ENCODE peak calls at places on chromosomes 16 and 17, in seven cellular contexts. O is HCT116, G is H1, L is HepG2, N is GM12878, H is K562, U is Panc1. Q is an unnamed sample.

GRCh38 chr17:69874220-69874670 is 200.8 kb upstream of the KCNJ16 start:
- DNase-seq in O (no peak), G (no peak), L (no peak), N (no peak), H (peak; percentile 34), U (no peak), Q (no peak)

GRCh38 chr17:6279659-6280058 is 155.3 kb downstream of the AIPL1 start:
- DNase-seq in O (peak; percentile 56), G (peak; percentile 74), L (peak; percentile 38), N (no peak), H (peak; percentile 4), U (peak; percentile 25), Q (no peak)

GRCh38 chr17:37179893-37180292 is 195.9 kb upstream of the C17orf78 start:
- DNase-seq in O (peak; percentile 10), G (no peak), L (no peak), N (no peak), H (no peak), U (no peak), Q (no peak)

GRCh38 chr16:4935231-4935855 is 1.6 kb downstream of the PPL start:
- DNase-seq in O (no peak), G (no peak), L (no peak), N (no peak), H (no peak), U (no peak), Q (no peak)

GRCh38 chr17:62670202-62670821 is 42.8 kb downstream of the MRC2 start:
- DNase-seq in O (no peak), G (peak; percentile 72), L (peak; percentile 31), N (no peak), H (no peak), U (no peak), Q (peak; percentile 43)

GRCh38 chr17:6476061-6476833 is 32.0 kb downstream of the PIMREG start:
- DNase-seq in O (no peak), G (no peak), L (no peak), N (no peak), H (no peak), U (no peak), Q (no peak)

GRCh38 chr17:29714146-29714545 is 91.4 kb upstream of the CORO6 start:
- DNase-seq in O (no peak), G (no peak), L (no peak), N (no peak), H (no peak), U (no peak), Q (no peak)

GRCh38 chr16:20928774-20929411 is 28.3 kb downstream of the LYRM1 start:
- DNase-seq in O (no peak), G (no peak), L (no peak), N (no peak), H (no peak), U (no peak), Q (no peak)

GRCh38 chr17:72632026-72632684 is 460.3 kb downstream of the SLC39A11 start:
- DNase-seq in O (no peak), G (no peak), L (peak; percentile 98), N (no peak), H (no peak), U (no peak), Q (no peak)

GRCh38 chr17:70552230-70552981 is 383.1 kb downstream of the KCNJ2 start:
- DNase-seq in O (peak; percentile 29), G (no peak), L (peak; percentile 15), N (peak; percentile 13), H (peak; percentile 29), U (peak; percentile 15), Q (peak; percentile 72)

GRCh38 chr17:42018339-42018738 is 1.1 kb upstream of the DNAJC7 start:
- DNase-seq in O (no peak), G (no peak), L (peak; percentile 46), N (no peak), H (peak; percentile 79), U (no peak), Q (no peak)

DNA sequence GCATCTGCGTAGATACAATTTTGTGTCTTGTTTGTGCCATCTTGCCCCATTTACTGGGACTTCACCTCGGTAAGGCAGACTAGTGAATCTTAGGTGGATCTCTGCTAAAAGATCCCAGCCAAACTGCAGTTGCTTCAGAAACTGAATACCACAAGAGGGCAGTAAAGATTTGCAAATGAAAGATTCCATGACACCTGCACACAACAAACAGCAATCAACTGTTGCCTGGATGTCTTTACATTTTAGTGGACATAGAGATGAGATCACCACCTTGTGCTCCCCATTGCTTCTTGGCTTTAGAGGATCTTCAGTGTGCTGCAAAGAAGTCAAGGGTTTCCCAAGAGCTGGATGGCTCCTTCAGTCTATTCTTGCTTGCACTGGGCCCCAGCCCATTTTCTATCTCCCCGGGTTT is 119.2 kb upstream of the CACNG5 start:
- DNase-seq in O (peak; percentile 64), G (no peak), L (peak; percentile 69), N (peak; percentile 53), H (peak; percentile 56), U (no peak), Q (peak; percentile 74)
- TF ChIP-seq SIN3A in O (no peak), G (no peak), L (no peak), N (no peak), H (no peak), U (no peak), Q (no peak)

GRCh38 chr17:81253358-81254131 is 14.4 kb downstream of the NDUFAF8 start:
- DNase-seq in O (no peak), G (peak; percentile 74), L (no peak), N (no peak), H (peak; percentile 66), U (peak; percentile 15), Q (peak; percentile 92)
- TF ChIP-seq SIN3A in O (no peak), G (peak; percentile 22), L (no peak), N (no peak), H (no peak), U (no peak), Q (no peak)

GRCh38 chr16:26505501-26505900 is 561.2 kb upstream of the C16orf82 start:
- DNase-seq in O (no peak), G (peak; percentile 36), L (no peak), N (no peak), H (no peak), U (no peak), Q (no peak)

GRCh38 chr16:26511463-26511862 is 555.3 kb upstream of the C16orf82 start:
- DNase-seq in O (no peak), G (no peak), L (no peak), N (no peak), H (no peak), U (no peak), Q (no peak)

GRCh38 chr16:26510924-26511323 is 555.8 kb upstream of the C16orf82 start:
- DNase-seq in O (no peak), G (no peak), L (no peak), N (no peak), H (no peak), U (no peak), Q (no peak)
- TF ChIP-seq SIN3A in O (no peak), G (no peak), L (no peak), N (no peak), H (no peak), U (no peak), Q (no peak)

GRCh38 chr16:615122-615521 is 15.7 kb upstream of the WFIKKN1 start:
- DNase-seq in O (no peak), G (no peak), L (no peak), N (no peak), H (no peak), U (no peak), Q (no peak)
- TF ChIP-seq SIN3A in O (no peak), G (no peak), L (no peak), N (no peak), H (no peak), U (no peak), Q (no peak)

DNA sequence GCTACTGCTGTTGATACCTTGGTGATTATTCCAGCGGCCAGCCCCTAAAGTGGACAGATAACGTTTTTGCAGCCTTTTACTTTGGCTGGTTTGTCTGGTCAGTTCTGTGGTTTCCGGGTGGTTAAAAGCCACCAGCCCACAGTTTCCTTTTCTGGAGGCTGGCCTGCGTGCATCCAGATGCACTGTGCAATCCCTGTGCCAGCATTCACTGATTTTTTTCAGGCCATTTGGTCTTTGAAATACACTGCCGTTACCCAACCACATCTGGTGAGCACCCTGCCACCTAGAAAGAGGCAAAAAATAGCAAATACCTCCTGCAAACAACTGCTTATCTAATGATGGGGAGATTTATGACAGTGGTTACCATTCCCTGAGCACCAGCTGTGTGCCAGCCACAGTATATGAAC is 797 bp downstream of the NUDT7 start:
- DNase-seq in O (no peak), G (no peak), L (no peak), N (no peak), H (peak; percentile 59), U (no peak), Q (peak; percentile 58)
- TF ChIP-seq SIN3A in O (no peak), G (no peak), L (no peak), N (no peak), H (no peak), U (no peak), Q (no peak)

DNA sequence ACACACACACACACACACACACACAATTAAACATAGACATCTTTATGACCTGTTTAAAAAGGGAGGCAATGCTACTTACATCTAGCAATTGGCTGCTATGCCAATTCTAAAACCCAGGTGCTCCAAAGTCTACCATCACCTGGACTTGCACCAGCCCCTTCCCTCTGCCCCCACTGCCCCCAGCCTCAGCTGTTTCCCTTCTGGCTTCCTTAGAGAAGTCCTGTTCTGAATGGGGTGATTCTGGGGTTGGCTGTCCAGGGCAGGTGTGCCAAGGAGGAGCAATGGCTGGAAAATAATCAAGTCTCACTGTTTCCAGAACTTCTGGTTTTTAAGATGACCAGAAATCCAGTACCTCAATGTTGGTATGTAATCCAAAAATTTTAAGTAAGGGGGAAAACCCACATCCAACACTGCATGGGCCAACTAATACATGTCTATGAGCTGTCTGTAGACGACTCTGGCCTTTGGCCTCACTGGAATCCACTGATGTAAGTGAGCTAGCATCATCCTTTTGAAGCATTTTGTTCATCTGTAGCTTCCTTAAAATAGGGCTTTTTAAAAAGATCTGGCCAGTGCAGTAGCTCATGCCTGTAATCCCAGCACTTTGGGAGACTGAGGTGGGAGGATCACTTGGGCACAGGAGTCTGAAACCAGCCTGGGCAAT is 2.1 kb downstream of the IFT20 start:
- DNase-seq in O (no peak), G (no peak), L (no peak), N (no peak), H (no peak), U (no peak), Q (no peak)
- TF ChIP-seq SIN3A in O (no peak), G (no peak), L (no peak), N (no peak), H (no peak), U (no peak), Q (no peak)

DNA sequence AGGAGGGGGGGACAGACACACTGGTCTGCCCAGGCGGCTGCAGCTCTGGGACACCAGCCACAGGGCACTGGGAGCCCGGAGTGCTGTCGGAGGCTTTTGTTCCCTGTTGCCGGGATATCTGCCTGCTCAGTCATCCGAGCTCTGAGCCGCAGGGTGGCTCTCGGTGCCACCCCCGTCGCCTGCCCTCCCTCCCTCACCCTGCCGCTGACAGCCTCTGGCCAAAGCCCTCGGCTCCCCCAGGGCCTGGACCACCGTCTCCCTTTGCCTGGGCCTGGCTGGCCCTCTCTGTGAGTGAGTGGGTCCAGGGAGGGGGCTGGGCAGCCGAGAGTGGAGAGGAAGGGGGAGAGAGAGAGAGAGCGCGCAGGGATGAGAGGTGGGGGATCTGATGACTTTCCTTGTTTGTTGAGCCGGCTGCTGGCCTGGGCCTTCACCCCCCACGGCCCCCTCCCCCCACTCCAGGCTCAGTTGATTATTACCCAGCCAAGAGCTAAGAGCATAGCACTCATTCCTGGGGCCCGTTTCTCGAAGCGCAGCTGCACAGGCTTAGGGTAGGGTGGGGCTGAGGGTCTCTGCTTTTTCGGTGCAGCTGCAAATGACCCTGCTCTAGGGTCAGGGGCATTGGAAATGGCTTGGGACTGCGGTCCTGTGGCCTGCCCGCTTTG is 2.7 kb downstream of the FOXJ1 start:
- DNase-seq in O (no peak), G (peak; percentile 72), L (peak; percentile 93), N (no peak), H (no peak), U (no peak), Q (peak; percentile 56)
- TF ChIP-seq SIN3A in O (no peak), G (no peak), L (peak; percentile 49), N (no peak), H (no peak), U (no peak), Q (no peak)

GRCh38 chr17:40596261-40596919 is 31.1 kb upstream of the CCR7 start:
- DNase-seq in O (peak; percentile 19), G (no peak), L (peak; percentile 62), N (peak; percentile 59), H (peak; percentile 69), U (no peak), Q (peak; percentile 32)
- TF ChIP-seq SIN3A in O (no peak), G (no peak), L (no peak), N (peak; percentile 60), H (no peak), U (no peak), Q (no peak)

Q was measured in SK-N-SH.